ENCODE peak calls at places on chromosomes 2 and 18, in six cellular contexts. P, G, N, E, W and L are unnamed samples.

GRCh38 chr18:32899819-32900218 is 127.0 kb upstream of the KLHL14 start:
- DNase-seq in P (peak; percentile 31), G (no peak), N (peak; percentile 1), E (no peak), W (no peak), L (no peak)

GRCh38 chr18:79940814-79941472 is 10.5 kb downstream of the SLC66A2 start:
- DNase-seq in P (no peak), G (peak; percentile 15), N (no peak), E (no peak), W (peak; percentile 63), L (no peak)

GRCh38 chr2:240024766-240025165 is 376 bp downstream of the NDUFA10 start:
- DNase-seq in P (peak; percentile 15), G (no peak), N (no peak), E (no peak), W (no peak), L (no peak)

GRCh38 chr18:49510393-49511115 is 23.5 kb upstream of the C18orf32 start:
- DNase-seq in P (peak; percentile 51), G (no peak), N (peak; percentile 50), E (peak; percentile 49), W (no peak), L (peak; percentile 51)

GRCh38 chr2:105580870-105581567 is 163.7 kb upstream of the NCK2 start:
- DNase-seq in P (no peak), G (no peak), N (no peak), E (no peak), W (no peak), L (no peak)

GRCh38 chr18:13222371-13223281 is 4.1 kb downstream of the LDLRAD4 start:
- DNase-seq in P (no peak), G (no peak), N (peak; percentile 67), E (peak; percentile 44), W (peak; percentile 74), L (no peak)

GRCh38 chr18:79956276-79956675 is 4.8 kb upstream of the SLC66A2 start:
- DNase-seq in P (no peak), G (no peak), N (no peak), E (no peak), W (no peak), L (no peak)

GRCh38 chr18:22300665-22301636 is 116.8 kb downstream of the CTAGE1 start:
- DNase-seq in P (peak; percentile 43), G (no peak), N (no peak), E (no peak), W (no peak), L (no peak)

GRCh38 chr2:88738271-88738670 is 46.8 kb downstream of the RPIA start:
- DNase-seq in P (peak; percentile 88), G (no peak), N (peak; percentile 51), E (no peak), W (no peak), L (no peak)

GRCh38 chr2:206084870-206085741 is 868 bp downstream of the INO80D start:
- DNase-seq in P (peak; percentile 23), G (no peak), N (peak; percentile 28), E (peak; percentile 38), W (peak; percentile 80), L (peak; percentile 30)

GRCh38 chr2:207492461-207492860 is 37.3 kb upstream of the CREB1 start:
- DNase-seq in P (no peak), G (no peak), N (no peak), E (no peak), W (no peak), L (no peak)

GRCh38 chr2:241777167-241777685 is 604 bp downstream of the GAL3ST2 start:
- DNase-seq in P (no peak), G (no peak), N (no peak), E (no peak), W (peak; percentile 52), L (no peak)

GRCh38 chr18:75815767-75816166 is 388.3 kb upstream of the SMIM21 start:
- DNase-seq in P (no peak), G (no peak), N (no peak), E (no peak), W (no peak), L (no peak)

GRCh38 chr2:224407241-224407680 is 5.4 kb upstream of the FAM124B start:
- DNase-seq in P (peak; percentile 100), G (no peak), N (no peak), E (no peak), W (no peak), L (no peak)

GRCh38 chr2:230658877-230659652 is 53.6 kb upstream of the CAB39 start:
- DNase-seq in P (no peak), G (no peak), N (no peak), E (no peak), W (no peak), L (no peak)

GRCh38 chr2:9558948-9559381 is 3.3 kb upstream of the ADAM17 start:
- DNase-seq in P (no peak), G (no peak), N (peak; percentile 90), E (no peak), W (no peak), L (no peak)

GRCh38 chr2:9552491-9553178 is 3.0 kb downstream of the ADAM17 start:
- DNase-seq in P (peak; percentile 78), G (no peak), N (peak; percentile 85), E (no peak), W (no peak), L (no peak)

GRCh38 chr2:9554841-9555337 is 741 bp downstream of the ADAM17 start:
- DNase-seq in P (peak; percentile 79), G (no peak), N (peak; percentile 86), E (peak; percentile 27), W (no peak), L (no peak)

GRCh38 chr2:9556121-9556869 is 665 bp upstream of the ADAM17 start:
- DNase-seq in P (peak; percentile 51), G (no peak), N (no peak), E (no peak), W (no peak), L (no peak)

GRCh38 chr2:9555338-9556120 is at the start of gene ADAM17:
- DNase-seq in P (peak; percentile 97), G (peak; percentile 75), N (peak; percentile 97), E (peak; percentile 96), W (peak; percentile 99), L (peak; percentile 94)
- TF ChIP-seq CTCF in P (peak; percentile 39), G (peak; percentile 84), N (peak; percentile 47), E (peak; percentile 86), W (peak; percentile 40), L (peak; percentile 63)

GRCh38 chr18:24417465-24417864 is 9.0 kb upstream of the IMPACT start:
- DNase-seq in P (no peak), G (no peak), N (no peak), E (no peak), W (no peak), L (no peak)

GRCh38 chr18:24414349-24415003 is 12.0 kb upstream of the IMPACT start:
- DNase-seq in P (no peak), G (no peak), N (no peak), E (no peak), W (no peak), L (no peak)

GRCh38 chr18:24408496-24408895 is 10.9 kb upstream of the OSBPL1A start:
- DNase-seq in P (no peak), G (no peak), N (no peak), E (no peak), W (no peak), L (no peak)

DNA sequence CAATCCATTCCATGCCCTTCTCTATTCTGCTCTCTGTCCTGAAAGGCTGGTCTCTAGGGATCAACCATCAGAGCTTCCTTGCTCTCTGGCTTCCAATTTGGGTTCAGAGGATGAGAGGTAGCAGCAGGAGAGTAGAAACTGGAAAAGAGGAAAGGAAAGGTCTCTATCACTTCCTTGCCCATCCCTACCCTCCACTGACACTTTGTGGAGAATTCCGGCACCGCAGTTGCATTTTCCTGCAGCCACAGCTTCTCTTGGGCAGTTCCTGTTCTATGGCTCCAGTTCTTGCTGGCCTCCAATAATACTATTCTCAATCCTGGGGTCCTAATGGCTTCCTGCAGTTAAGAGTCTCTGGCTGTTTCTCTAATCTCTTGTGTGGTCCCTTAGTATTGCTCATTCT is 13.3 kb upstream of the IMPACT start:
- DNase-seq in P (no peak), G (no peak), N (peak; percentile 24), E (no peak), W (no peak), L (no peak)
- TF ChIP-seq CTCF in P (no peak), G (peak; percentile 43), N (peak; percentile 70), E (no peak), W (no peak), L (no peak)

DNA sequence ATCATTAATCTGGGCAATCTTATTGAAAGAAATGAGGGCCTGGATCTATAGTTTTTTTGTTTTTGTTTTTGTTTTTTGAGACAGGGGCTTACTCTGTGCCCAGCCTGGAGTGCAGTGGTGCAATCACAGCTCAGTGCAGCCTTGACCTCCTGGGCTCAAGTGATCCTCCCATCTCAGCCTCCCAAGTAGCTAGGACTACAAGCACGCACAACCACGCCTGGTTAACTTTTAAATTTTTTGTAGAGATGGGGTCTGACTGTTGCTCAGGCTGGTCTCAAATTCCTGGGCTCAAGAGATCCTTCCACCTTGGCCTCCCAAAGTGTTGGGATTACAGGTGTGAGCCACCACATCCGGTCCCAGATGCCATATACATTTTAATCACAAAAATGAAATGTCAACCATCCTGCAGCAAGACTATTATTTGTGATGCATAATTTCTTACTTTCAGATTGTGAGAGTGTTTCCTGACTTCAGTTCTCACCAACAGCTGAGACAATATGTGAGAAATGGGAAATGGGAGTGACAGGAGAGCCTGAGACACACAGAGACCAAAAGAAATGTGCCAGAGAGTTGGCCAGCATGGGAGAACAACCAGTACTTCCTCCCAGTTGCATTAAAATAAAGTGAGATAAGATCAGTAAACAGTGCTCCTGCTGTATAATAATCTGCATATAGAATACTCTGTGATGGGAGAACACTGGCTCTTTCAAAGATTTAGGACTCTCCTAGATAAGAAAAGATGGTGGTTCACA is 87.6 kb downstream of the METTL8 start:
- DNase-seq in P (peak; percentile 55), G (no peak), N (no peak), E (no peak), W (no peak), L (no peak)
- TF ChIP-seq CTCF in P (no peak), G (no peak), N (no peak), E (no peak), W (no peak), L (no peak)

GRCh38 chr2:169229590-169229989 is 132.7 kb downstream of the LRP2 start:
- DNase-seq in P (no peak), G (no peak), N (no peak), E (no peak), W (no peak), L (no peak)

GRCh38 chr2:169222665-169223064 is 139.7 kb downstream of the LRP2 start:
- DNase-seq in P (no peak), G (no peak), N (no peak), E (no peak), W (no peak), L (no peak)

GRCh38 chr2:169221745-169222369 is 140.5 kb downstream of the LRP2 start:
- DNase-seq in P (peak; percentile 63), G (no peak), N (no peak), E (no peak), W (no peak), L (no peak)

GRCh38 chr2:169225906-169226305 is 136.4 kb downstream of the LRP2 start:
- DNase-seq in P (no peak), G (no peak), N (no peak), E (no peak), W (no peak), L (no peak)

DNA sequence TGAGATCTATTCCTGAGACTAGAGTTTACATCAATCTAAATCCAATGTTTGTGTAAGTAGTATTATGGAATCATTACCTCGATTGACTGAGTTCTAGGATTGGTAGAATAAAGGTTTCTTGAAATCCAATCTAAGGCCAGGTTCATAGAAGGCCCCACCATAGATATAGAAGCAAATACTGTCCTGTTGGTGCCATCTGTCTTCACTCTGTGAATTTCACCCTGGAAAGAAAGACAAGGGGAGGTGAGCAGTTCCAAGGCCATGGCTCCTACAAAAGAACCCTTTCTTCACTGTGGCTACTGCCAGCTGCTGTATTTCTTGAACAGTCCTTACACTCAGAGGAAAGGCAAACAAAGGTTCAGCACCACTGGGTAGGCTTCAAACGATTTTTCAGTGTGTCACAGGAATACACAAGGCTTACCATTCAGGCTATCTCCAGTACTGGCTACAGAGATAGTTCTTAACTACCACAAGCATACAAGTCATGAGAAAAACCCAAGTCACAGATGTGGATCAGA is 137.0 kb downstream of the LRP2 start:
- DNase-seq in P (no peak), G (no peak), N (no peak), E (no peak), W (no peak), L (no peak)
- TF ChIP-seq CTCF in P (no peak), G (no peak), N (no peak), E (no peak), W (no peak), L (no peak)